ENCODE peak calls at places on chromosomes 7 and 10, in nine cellular contexts. One of them, this sample, is unnamed.
A peak's percentile ranks its signal among the peaks of the same experiment; 100 is the strongest.

GRCh38 chr10:130941886-130942285 is 369.6 kb downstream of the TCERG1L start:
- DNase-seq in skeletal muscle cell: no peak
- DNase-seq in mucosa of descending colon: no peak
- DNase-seq in cardiac fibroblast: no peak
- DNase-seq in foreskin fibroblast: no peak
- DNase-seq in stimulated activated CD8-positive, alpha-beta memory T cell treated with anti-CD3 and anti-CD28 coated beads, Interleukin-2, amount 100 ng/mL, for 1 hour: no peak
- DNase-seq in astrocyte of the cerebellum: no peak
- DNase-seq in HS-5: no peak
- DNase-seq in GM04504: no peak
- DNase-seq in this sample: no peak

GRCh38 chr7:30027065-30027456 is 559 bp upstream of the FKBP14 start:
- DNase-seq in skeletal muscle cell: no peak
- DNase-seq in mucosa of descending colon: no peak
- DNase-seq in cardiac fibroblast: peak; percentile 68
- DNase-seq in foreskin fibroblast: peak; percentile 65
- DNase-seq in stimulated activated CD8-positive, alpha-beta memory T cell treated with anti-CD3 and anti-CD28 coated beads, Interleukin-2, amount 100 ng/mL, for 1 hour: no peak
- DNase-seq in astrocyte of the cerebellum: peak; percentile 28
- DNase-seq in HS-5: no peak
- DNase-seq in GM04504: no peak
- DNase-seq in this sample: no peak

GRCh38 chr7:85851571-85852193 is 664.8 kb upstream of the SEMA3D start:
- DNase-seq in skeletal muscle cell: peak; percentile 27
- DNase-seq in mucosa of descending colon: no peak
- DNase-seq in cardiac fibroblast: peak; percentile 67
- DNase-seq in foreskin fibroblast: peak; percentile 73
- DNase-seq in stimulated activated CD8-positive, alpha-beta memory T cell treated with anti-CD3 and anti-CD28 coated beads, Interleukin-2, amount 100 ng/mL, for 1 hour: no peak
- DNase-seq in astrocyte of the cerebellum: peak; percentile 53
- DNase-seq in HS-5: no peak
- DNase-seq in GM04504: no peak
- DNase-seq in this sample: no peak

GRCh38 chr10:80187465-80188409 is 17.6 kb downstream of the ANXA11 start:
- DNase-seq in skeletal muscle cell: no peak
- DNase-seq in mucosa of descending colon: peak; percentile 80
- DNase-seq in cardiac fibroblast: no peak
- DNase-seq in foreskin fibroblast: no peak
- DNase-seq in stimulated activated CD8-positive, alpha-beta memory T cell treated with anti-CD3 and anti-CD28 coated beads, Interleukin-2, amount 100 ng/mL, for 1 hour: no peak
- DNase-seq in astrocyte of the cerebellum: no peak
- DNase-seq in HS-5: no peak
- DNase-seq in GM04504: no peak
- DNase-seq in this sample: no peak

GRCh38 chr10:126872768-126873167 is 32.5 kb upstream of the DOCK1 start:
- DNase-seq in skeletal muscle cell: no peak
- DNase-seq in mucosa of descending colon: no peak
- DNase-seq in cardiac fibroblast: peak; percentile 9
- DNase-seq in foreskin fibroblast: no peak
- DNase-seq in stimulated activated CD8-positive, alpha-beta memory T cell treated with anti-CD3 and anti-CD28 coated beads, Interleukin-2, amount 100 ng/mL, for 1 hour: no peak
- DNase-seq in astrocyte of the cerebellum: peak; percentile 54
- DNase-seq in HS-5: no peak
- DNase-seq in GM04504: no peak
- DNase-seq in this sample: no peak

GRCh38 chr7:41224063-41224763 is 478.7 kb downstream of the INHBA start:
- DNase-seq in skeletal muscle cell: peak; percentile 48
- DNase-seq in mucosa of descending colon: no peak
- DNase-seq in cardiac fibroblast: peak; percentile 83
- DNase-seq in foreskin fibroblast: peak; percentile 66
- DNase-seq in stimulated activated CD8-positive, alpha-beta memory T cell treated with anti-CD3 and anti-CD28 coated beads, Interleukin-2, amount 100 ng/mL, for 1 hour: no peak
- DNase-seq in astrocyte of the cerebellum: no peak
- DNase-seq in HS-5: peak; percentile 87
- DNase-seq in GM04504: no peak
- DNase-seq in this sample: no peak

GRCh38 chr7:100598425-100598824 is 3.7 kb upstream of the PCOLCE start:
- DNase-seq in skeletal muscle cell: no peak
- DNase-seq in mucosa of descending colon: no peak
- DNase-seq in cardiac fibroblast: no peak
- DNase-seq in foreskin fibroblast: peak; percentile 46
- DNase-seq in stimulated activated CD8-positive, alpha-beta memory T cell treated with anti-CD3 and anti-CD28 coated beads, Interleukin-2, amount 100 ng/mL, for 1 hour: no peak
- DNase-seq in astrocyte of the cerebellum: no peak
- DNase-seq in HS-5: no peak
- DNase-seq in GM04504: no peak
- DNase-seq in this sample: no peak

GRCh38 chr10:95661818-95662217 is 5.3 kb upstream of the ALDH18A1 start:
- DNase-seq in skeletal muscle cell: no peak
- DNase-seq in mucosa of descending colon: no peak
- DNase-seq in cardiac fibroblast: no peak
- DNase-seq in foreskin fibroblast: no peak
- DNase-seq in stimulated activated CD8-positive, alpha-beta memory T cell treated with anti-CD3 and anti-CD28 coated beads, Interleukin-2, amount 100 ng/mL, for 1 hour: no peak
- DNase-seq in astrocyte of the cerebellum: no peak
- DNase-seq in HS-5: no peak
- DNase-seq in GM04504: no peak
- DNase-seq in this sample: no peak

This sample was measured in cerebellar nuclear complex.